ENCODE peak calls at places on chromosomes 13 and 19, in ten cellular contexts. W is thoracic aorta; D is breast epithelium; S is naive thymus-derived CD4-positive, alpha-beta T cell; B is choroid plexus epithelial cell; C is mammary epithelial cell; K is AG04450; R is body of pancreas; N is uterus; H is AG10803. X is an unnamed sample.

GRCh38 chr19:13121551-13122274 is 3.6 kb downstream of the NACC1 start:
- DNase-seq in W (no peak), D (no peak), S (no peak), B (no peak), C (no peak), K (no peak), R (no peak), N (no peak), H (no peak), X (no peak)

GRCh38 chr13:33799950-33800592 is 17.9 kb upstream of the RFC3 start:
- DNase-seq in W (no peak), D (no peak), S (no peak), B (peak), C (peak), K (no peak), R (no peak), N (no peak), H (peak), X (no peak)

GRCh38 chr13:101325423-101325822 is 90.9 kb downstream of the NALCN start:
- DNase-seq in W (no peak), D (no peak), S (no peak), B (no peak), C (no peak), K (no peak), R (no peak), N (no peak), H (no peak), X (no peak)

GRCh38 chr13:93004919-93005318 is 221.7 kb upstream of the GPC6 start:
- DNase-seq in W (no peak), D (no peak), S (no peak), B (peak), C (peak), K (no peak), R (no peak), N (no peak), H (peak), X (no peak)

GRCh38 chr19:3336680-3337523 is 29.5 kb upstream of the NFIC start:
- DNase-seq in W (peak), D (peak), S (no peak), B (peak), C (no peak), K (peak), R (peak), N (peak), H (peak), X (peak)

GRCh38 chr19:23002690-23003422 is at the start of gene ZNF728:
- DNase-seq in W (peak), D (peak), S (no peak), B (peak), C (no peak), K (no peak), R (peak), N (peak), H (no peak), X (no peak)

GRCh38 chr13:108326318-108326717 is 56.8 kb downstream of the TNFSF13B start:
- DNase-seq in W (no peak), D (no peak), S (no peak), B (peak), C (no peak), K (no peak), R (no peak), N (no peak), H (no peak), X (no peak)

GRCh38 chr13:30049692-30050091 is 199.3 kb upstream of the UBL3 start:
- DNase-seq in W (no peak), D (no peak), S (no peak), B (no peak), C (peak), K (no peak), R (no peak), N (no peak), H (no peak), X (no peak)

GRCh38 chr13:39616087-39616694 is 13.2 kb upstream of the LHFPL6 start:
- DNase-seq in W (no peak), D (no peak), S (no peak), B (peak), C (peak), K (peak), R (peak), N (peak), H (peak), X (no peak)

GRCh38 chr13:30847697-30848307 is 58.3 kb upstream of the MEDAG start:
- DNase-seq in W (peak), D (no peak), S (no peak), B (peak), C (peak), K (peak), R (no peak), N (peak), H (peak), X (peak)

GRCh38 chr19:30710721-30711120 is 338.5 kb downstream of the ZNF536 start:
- DNase-seq in W (no peak), D (no peak), S (no peak), B (no peak), C (no peak), K (no peak), R (no peak), N (no peak), H (no peak), X (no peak)

GRCh38 chr13:59890064-59890463 is 273.7 kb downstream of the DIAPH3 start:
- DNase-seq in W (no peak), D (no peak), S (no peak), B (peak), C (no peak), K (no peak), R (no peak), N (no peak), H (peak), X (no peak)

GRCh38 chr13:74681891-74682290 is 547.7 kb upstream of the KLF12 start:
- DNase-seq in W (no peak), D (no peak), S (no peak), B (no peak), C (no peak), K (no peak), R (no peak), N (no peak), H (no peak), X (no peak)

GRCh38 chr19:42553292-42554045 is 25.2 kb upstream of the CEACAM1 start:
- DNase-seq in W (no peak), D (no peak), S (no peak), B (peak), C (peak), K (peak), R (no peak), N (no peak), H (peak), X (peak)

GRCh38 chr19:39915848-39916215 is 18.6 kb downstream of the FCGBP start:
- DNase-seq in W (no peak), D (no peak), S (no peak), B (no peak), C (no peak), K (no peak), R (no peak), N (no peak), H (no peak), X (no peak)

GRCh38 chr13:36157475-36157874 is 26.3 kb upstream of the DCLK1 start:
- DNase-seq in W (no peak), D (no peak), S (no peak), B (no peak), C (no peak), K (no peak), R (no peak), N (no peak), H (no peak), X (no peak)

GRCh38 chr19:34459614-34460013 is 21.9 kb upstream of the WTIP start:
- DNase-seq in W (no peak), D (no peak), S (no peak), B (no peak), C (no peak), K (no peak), R (no peak), N (no peak), H (no peak), X (no peak)

GRCh38 chr13:44951184-44951583 is 38.1 kb downstream of the NUFIP1 start:
- DNase-seq in W (no peak), D (no peak), S (no peak), B (peak), C (no peak), K (no peak), R (no peak), N (no peak), H (peak), X (no peak)

GRCh38 chr13:78736142-78736541 is 77.2 kb upstream of the OBI1 start:
- DNase-seq in W (no peak), D (no peak), S (no peak), B (no peak), C (peak), K (no peak), R (no peak), N (no peak), H (no peak), X (no peak)

GRCh38 chr13:22173605-22174004 is 502.7 kb downstream of the FGF9 start:
- DNase-seq in W (no peak), D (no peak), S (no peak), B (peak), C (no peak), K (peak), R (no peak), N (no peak), H (peak), X (peak)

GRCh38 chr19:2249010-2249866 is at the start of gene AMH:
- DNase-seq in W (no peak), D (no peak), S (no peak), B (no peak), C (no peak), K (no peak), R (no peak), N (no peak), H (no peak), X (no peak)

GRCh38 chr13:76745246-76746200 is 140.7 kb downstream of the KCTD12 start:
- DNase-seq in W (no peak), D (no peak), S (no peak), B (peak), C (no peak), K (no peak), R (no peak), N (no peak), H (no peak), X (no peak)

GRCh38 chr19:3270908-3271307 is 46.4 kb downstream of the CELF5 start:
- DNase-seq in W (no peak), D (no peak), S (no peak), B (peak), C (peak), K (no peak), R (peak), N (no peak), H (peak), X (no peak)

GRCh38 chr13:42075517-42075916 is 27.1 kb downstream of the DGKH start:
- DNase-seq in W (no peak), D (no peak), S (no peak), B (no peak), C (no peak), K (no peak), R (no peak), N (no peak), H (no peak), X (no peak)

GRCh38 chr13:103941506-103942148 is 875.4 kb upstream of the SLC10A2 start:
- DNase-seq in W (no peak), D (no peak), S (no peak), B (peak), C (no peak), K (no peak), R (no peak), N (no peak), H (no peak), X (no peak)

GRCh38 chr13:84137292-84137691 is 255.0 kb upstream of the SLITRK1 start:
- DNase-seq in W (no peak), D (no peak), S (peak), B (peak), C (peak), K (no peak), R (no peak), N (no peak), H (peak), X (no peak)

GRCh38 chr19:10644351-10645007 is 9.7 kb upstream of the ILF3 start:
- DNase-seq in W (peak), D (peak), S (peak), B (peak), C (peak), K (peak), R (peak), N (peak), H (peak), X (no peak)

GRCh38 chr19:34314437-34315313 is 50.3 kb upstream of the GPI start:
- DNase-seq in W (no peak), D (no peak), S (no peak), B (no peak), C (no peak), K (no peak), R (no peak), N (no peak), H (no peak), X (no peak)

GRCh38 chr19:784541-784940 is 12.7 kb upstream of the PTBP1 start:
- DNase-seq in W (no peak), D (no peak), S (no peak), B (no peak), C (no peak), K (no peak), R (peak), N (no peak), H (no peak), X (no peak)

GRCh38 chr13:99419591-99420243 is 81.6 kb upstream of the TM9SF2 start:
- DNase-seq in W (no peak), D (no peak), S (no peak), B (no peak), C (no peak), K (no peak), R (no peak), N (no peak), H (no peak), X (no peak)
- H3K4me3 ChIP-seq in W (no peak), D (no peak), S (peak), B (no peak), C (no peak), K (no peak), R (no peak), N (no peak), H (no peak), X (no peak)

GRCh38 chr19:56765107-56765506 is 75.4 kb downstream of the PEG3 start:
- DNase-seq in W (no peak), D (peak), S (peak), B (no peak), C (no peak), K (no peak), R (peak), N (peak), H (no peak), X (no peak)
- H3K4me3 ChIP-seq in W (peak), D (peak), S (peak), B (no peak), C (no peak), K (no peak), R (no peak), N (peak), H (no peak), X (peak)

GRCh38 chr19:6720369-6721112 is at the start of gene C3:
- DNase-seq in W (no peak), D (no peak), S (no peak), B (peak), C (peak), K (no peak), R (peak), N (peak), H (peak), X (no peak)
- H3K4me3 ChIP-seq in W (no peak), D (peak), S (no peak), B (no peak), C (no peak), K (no peak), R (no peak), N (peak), H (peak), X (no peak)

DNA sequence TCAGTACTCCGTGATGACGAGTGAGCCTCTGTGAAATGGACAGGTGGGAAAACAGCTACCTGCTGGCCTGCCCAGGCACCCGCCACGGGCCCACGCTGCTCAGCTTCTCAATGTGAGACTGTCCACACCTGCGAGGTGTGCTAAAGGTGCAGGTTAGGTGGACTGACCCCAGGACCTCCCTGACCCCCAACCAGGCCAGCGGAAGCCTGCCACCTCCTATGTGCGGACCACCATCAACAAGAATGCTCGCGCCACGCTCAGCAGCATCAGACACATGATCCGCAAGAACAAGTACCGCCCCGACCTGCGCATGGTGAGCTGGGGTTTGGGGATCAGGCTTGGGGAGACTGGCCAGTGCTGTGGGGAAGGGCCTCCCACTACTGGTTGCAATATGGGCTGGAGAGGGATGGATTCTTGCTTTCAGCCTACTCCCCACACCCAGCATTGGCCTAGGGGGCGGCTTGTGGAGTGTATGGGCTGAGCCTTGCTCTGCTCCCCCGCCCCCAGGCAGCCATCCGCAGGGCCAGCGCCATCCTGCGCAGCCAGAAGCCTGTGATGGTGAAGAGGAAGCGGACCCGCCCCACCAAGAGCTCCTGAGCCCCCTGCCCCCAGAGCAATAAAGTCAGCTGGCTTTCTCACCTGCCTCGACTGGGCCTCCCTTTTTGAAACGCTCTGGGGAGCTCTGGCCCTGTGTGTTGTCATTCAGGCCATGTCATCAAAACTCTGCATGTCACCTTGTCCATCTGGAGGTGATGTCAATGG is 2.2 kb downstream of the RPL28 start:
- DNase-seq in W (no peak), D (no peak), S (no peak), B (no peak), C (no peak), K (no peak), R (no peak), N (no peak), H (no peak), X (no peak)
- H3K4me3 ChIP-seq in W (peak), D (peak), S (peak), B (peak), C (peak), K (peak), R (no peak), N (no peak), H (peak), X (peak)

GRCh38 chr19:16155128-16155527 is 11.6 kb downstream of the HSH2D start:
- DNase-seq in W (no peak), D (no peak), S (no peak), B (no peak), C (no peak), K (no peak), R (no peak), N (no peak), H (no peak), X (no peak)
- H3K4me3 ChIP-seq in W (no peak), D (no peak), S (no peak), B (no peak), C (no peak), K (no peak), R (no peak), N (no peak), H (no peak), X (no peak)

GRCh38 chr13:113495494-113496251 is 5.2 kb upstream of the DCUN1D2 start:
- DNase-seq in W (no peak), D (no peak), S (no peak), B (peak), C (no peak), K (no peak), R (no peak), N (no peak), H (no peak), X (no peak)

GRCh38 chr13:113491418-113491883 is 940 bp upstream of the DCUN1D2 start:
- DNase-seq in W (no peak), D (no peak), S (no peak), B (peak), C (peak), K (no peak), R (peak), N (peak), H (peak), X (no peak)

GRCh38 chr13:113491982-113492381 is 1.5 kb upstream of the DCUN1D2 start:
- DNase-seq in W (no peak), D (no peak), S (no peak), B (no peak), C (no peak), K (no peak), R (no peak), N (no peak), H (no peak), X (no peak)

GRCh38 chr13:113490496-113491417 is at the start of gene DCUN1D2:
- DNase-seq in W (peak), D (peak), S (peak), B (peak), C (peak), K (peak), R (peak), N (peak), H (peak), X (peak)

GRCh38 chr13:113493315-113493951 is 2.9 kb upstream of the DCUN1D2 start:
- DNase-seq in W (no peak), D (no peak), S (no peak), B (peak), C (peak), K (peak), R (peak), N (no peak), H (peak), X (peak)
- H3K4me3 ChIP-seq in W (peak), D (no peak), S (no peak), B (peak), C (peak), K (peak), R (no peak), N (no peak), H (peak), X (no peak)

DNA sequence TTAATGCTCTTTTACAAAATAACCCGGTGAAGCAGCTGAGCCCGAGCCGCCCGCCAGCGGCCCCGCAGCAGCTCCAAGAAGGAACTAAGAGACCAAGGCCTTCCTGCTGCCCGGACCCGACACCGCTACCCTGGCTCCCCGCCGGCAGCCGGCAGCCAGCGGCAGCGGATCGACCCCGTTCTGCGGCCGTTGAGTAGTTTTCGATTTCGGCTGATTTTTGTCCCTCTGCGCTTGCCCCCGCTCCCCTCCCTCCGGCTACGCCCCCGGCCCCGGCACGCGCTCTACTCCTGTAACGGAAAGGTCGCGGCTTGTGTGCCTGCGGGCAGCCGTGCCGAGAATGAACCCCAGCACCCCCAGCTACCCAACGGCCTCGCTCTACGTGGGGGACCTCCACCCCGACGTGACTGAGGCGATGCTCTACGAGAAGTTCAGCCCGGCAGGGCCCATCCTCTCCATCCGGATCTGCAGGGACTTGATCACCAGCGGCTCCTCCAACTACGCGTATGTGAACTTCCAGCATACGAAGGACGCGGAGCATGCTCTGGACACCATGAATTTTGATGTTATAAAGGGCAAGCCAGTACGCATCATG is at the start of gene PABPC3:
- DNase-seq in W (no peak), D (no peak), S (no peak), B (no peak), C (no peak), K (no peak), R (no peak), N (no peak), H (peak), X (no peak)
- H3K4me3 ChIP-seq in W (no peak), D (peak), S (no peak), B (peak), C (peak), K (peak), R (no peak), N (no peak), H (peak), X (peak)

DNA sequence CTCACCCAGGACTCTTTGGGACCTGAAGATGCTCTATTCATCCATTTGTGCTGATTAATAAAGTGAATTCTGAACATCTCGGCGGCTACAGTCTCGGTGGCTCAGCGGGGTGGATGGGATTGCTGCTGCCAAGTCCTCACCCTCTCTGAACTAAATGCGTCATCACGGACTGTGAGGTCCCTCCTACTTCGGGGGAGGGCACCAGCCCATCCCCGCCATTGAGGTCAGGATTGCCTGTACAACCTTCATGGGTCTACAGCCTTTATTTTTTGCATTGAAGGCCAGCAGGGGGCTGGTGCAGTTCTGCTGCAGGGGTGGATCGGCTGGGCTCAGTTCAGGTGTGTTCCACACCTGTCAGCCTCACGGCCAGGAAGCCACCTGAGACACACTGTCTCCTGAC is 181.8 kb downstream of the COL4A1 start:
- DNase-seq in W (no peak), D (no peak), S (no peak), B (no peak), C (no peak), K (no peak), R (no peak), N (no peak), H (no peak), X (no peak)
- H3K4me3 ChIP-seq in W (no peak), D (no peak), S (no peak), B (no peak), C (no peak), K (no peak), R (no peak), N (no peak), H (no peak), X (no peak)